ENCODE peak calls at places on chromosome 2, in four cellular contexts. C, B, W and K are unnamed samples.

GRCh38 chr2:235716875-235717496 is 223.1 kb downstream of the AGAP1 start:
- DNase-seq in W (no peak), C (peak; percentile 27), B (no peak), K (no peak)

GRCh38 chr2:181054256-181054655 is 73.9 kb downstream of the UBE2E3 start:
- DNase-seq in C (no peak), B (no peak), W (no peak), K (no peak)

GRCh38 chr2:82790277-82791021 is 1668.6 kb downstream of the SUCLG1 start:
- DNase-seq in B (peak; percentile 3), W (no peak), C (no peak), K (no peak)

GRCh38 chr2:79993144-79993543 is 311.4 kb downstream of the LRRTM1 start:
- DNase-seq in C (no peak), B (no peak), W (no peak), K (no peak)

GRCh38 chr2:118012778-118013177 is 1.1 kb downstream of the CCDC93 start:
- DNase-seq in B (no peak), C (no peak), W (no peak), K (no peak)

GRCh38 chr2:44120428-44120827 is 48.2 kb upstream of the PPM1B start:
- DNase-seq in B (peak; percentile 56), W (no peak), C (no peak), K (no peak)

GRCh38 chr2:6183231-6183630 is 491.0 kb downstream of the SOX11 start:
- DNase-seq in B (no peak), W (no peak), C (no peak), K (no peak)

GRCh38 chr2:145156199-145156598 is 636.3 kb upstream of the ZEB2 start:
- DNase-seq in B (no peak), C (no peak), W (no peak), K (no peak)

GRCh38 chr2:63842149-63843061 is 709 bp downstream of the UGP2 start:
- DNase-seq in B (no peak), C (peak; percentile 51), W (peak; percentile 31), K (no peak)